ENCODE peak calls at places on chromosomes 4 and X, in six cellular contexts. Y, C, H, F, U and Z are unnamed samples.

GRCh38 chr4:82900016-82900334 is 560 bp upstream of the THAP9 start:
- DNase-seq in Y (no peak), C (no peak), H (no peak), F (no peak), U (no peak), Z (peak)

GRCh38 chr4:177016541-177017141 is 223.9 kb upstream of the VEGFC start:
- DNase-seq in Y (no peak), C (no peak), H (no peak), F (no peak), U (no peak), Z (no peak)

GRCh38 chrX:3549442-3549875 is 164.0 kb downstream of the PRKX start:
- DNase-seq in Y (no peak), C (no peak), H (no peak), F (no peak), U (no peak), Z (no peak)

GRCh38 chrX:154805696-154806091 is 409 bp upstream of the MPP1 start:
- DNase-seq in Y (no peak), C (no peak), H (no peak), F (no peak), U (no peak), Z (no peak)

GRCh38 chrX:110208092-110208491 is 109.8 kb downstream of the AMMECR1 start:
- DNase-seq in Y (no peak), C (no peak), H (no peak), F (no peak), U (no peak), Z (no peak)

GRCh38 chr4:165410214-165410613 is 31.4 kb downstream of the CPE start:
- DNase-seq in Y (no peak), C (no peak), H (no peak), F (no peak), U (no peak), Z (no peak)

GRCh38 chr4:153937289-153937688 is 148.4 kb upstream of the SFRP2 start:
- DNase-seq in Y (no peak), C (no peak), H (no peak), F (no peak), U (no peak), Z (no peak)

GRCh38 chr4:174999407-174999806 is 81.2 kb downstream of the ADAM29 start:
- DNase-seq in Y (no peak), C (peak), H (peak), F (no peak), U (no peak), Z (no peak)

GRCh38 chr4:176875441-176875930 is 82.8 kb upstream of the VEGFC start:
- DNase-seq in Y (no peak), C (no peak), H (no peak), F (no peak), U (no peak), Z (no peak)

GRCh38 chrX:14030248-14030592 is 528 bp upstream of the GEMIN8 start:
- DNase-seq in Y (no peak), C (no peak), H (no peak), F (no peak), U (no peak), Z (no peak)

GRCh38 chr4:179116011-179116410 is 1673.8 kb upstream of the AGA start:
- DNase-seq in Y (no peak), C (no peak), H (no peak), F (no peak), U (no peak), Z (no peak)

GRCh38 chr4:184599492-184600135 is 49.6 kb downstream of the CASP3 start:
- DNase-seq in Y (no peak), C (no peak), H (peak), F (no peak), U (no peak), Z (no peak)

GRCh38 chr4:25767877-25768475 is 94.8 kb downstream of the SEL1L3 start:
- DNase-seq in Y (no peak), C (peak), H (peak), F (peak), U (peak), Z (peak)

GRCh38 chr4:87108142-87108546 is 112.3 kb downstream of the KLHL8 start:
- DNase-seq in Y (no peak), C (no peak), H (peak), F (no peak), U (no peak), Z (peak)

GRCh38 chr4:103026868-103027267 is 7.4 kb upstream of the SLC9B1 start:
- DNase-seq in Y (no peak), C (no peak), H (no peak), F (no peak), U (no peak), Z (no peak)

GRCh38 chr4:1043658-1044468 is 32.4 kb downstream of the FGFRL1 start:
- DNase-seq in Y (peak), C (peak), H (peak), F (peak), U (peak), Z (peak)

GRCh38 chr4:37455301-37456062 is 210.9 kb downstream of the NWD2 start:
- DNase-seq in Y (no peak), C (no peak), H (no peak), F (no peak), U (no peak), Z (no peak)

GRCh38 chr4:145871209-145871608 is 67.4 kb downstream of the ZNF827 start:
- DNase-seq in Y (no peak), C (no peak), H (no peak), F (no peak), U (no peak), Z (no peak)

GRCh38 chr4:33696586-33696985 is 2547.7 kb downstream of the ARAP2 start:
- DNase-seq in Y (no peak), C (no peak), H (no peak), F (no peak), U (no peak), Z (no peak)

GRCh38 chr4:98939892-98940298 is 11.0 kb upstream of the EIF4E start:
- DNase-seq in Y (no peak), C (peak), H (peak), F (no peak), U (no peak), Z (no peak)

GRCh38 chr4:22522706-22523501 is 7.0 kb upstream of the ADGRA3 start:
- DNase-seq in Y (no peak), C (no peak), H (no peak), F (no peak), U (no peak), Z (no peak)

GRCh38 chr4:112857461-112857860 is 192.0 kb upstream of the ANK2 start:
- DNase-seq in Y (no peak), C (peak), H (no peak), F (no peak), U (no peak), Z (no peak)

GRCh38 chrX:18542897-18543296 is 117.5 kb downstream of the CDKL5 start:
- DNase-seq in Y (no peak), C (no peak), H (no peak), F (no peak), U (no peak), Z (no peak)

GRCh38 chr4:653080-653821 is 20.8 kb downstream of the ATP5ME start:
- DNase-seq in Y (no peak), C (no peak), H (no peak), F (no peak), U (no peak), Z (no peak)

GRCh38 chrX:13902406-13902805 is 85.5 kb upstream of the GPM6B start:
- DNase-seq in Y (no peak), C (no peak), H (no peak), F (no peak), U (no peak), Z (no peak)

GRCh38 chr4:44257461-44257860 is 191.1 kb downstream of the KCTD8 start:
- DNase-seq in Y (no peak), C (no peak), H (no peak), F (no peak), U (no peak), Z (no peak)

GRCh38 chr4:89056953-89057398 is at the start of gene FAM13A:
- DNase-seq in Y (no peak), C (peak), H (peak), F (peak), U (peak), Z (peak)

GRCh38 chr4:23906839-23907238 is 17.0 kb upstream of the PPARGC1A start:
- DNase-seq in Y (no peak), C (no peak), H (no peak), F (no peak), U (no peak), Z (no peak)

GRCh38 chrX:140034916-140035315 is 69.6 kb upstream of the CXorf66 start:
- DNase-seq in Y (no peak), C (no peak), H (no peak), F (no peak), U (no peak), Z (no peak)

GRCh38 chrX:32788936-32789335 is 422.4 kb downstream of the DMD start:
- DNase-seq in Y (no peak), C (no peak), H (no peak), F (no peak), U (no peak), Z (no peak)

GRCh38 chr4:118270492-118270891 is 82.3 kb downstream of the PRSS12 start:
- DNase-seq in Y (no peak), C (no peak), H (no peak), F (no peak), U (no peak), Z (no peak)